ENCODE peak calls at places on chromosomes 16 and 17, in nine cellular contexts. H is epithelial cell of prostate; I is kidney; T is colonic mucosa; S is effector memory CD4-positive, alpha-beta T cell; E is cardiac muscle cell; V is body of pancreas; Q is OCI-LY7; P is right cardiac atrium. X is an unnamed sample.

GRCh38 chr17:7080445-7081041 is 492 bp upstream of the CLEC10A start:
- DNase-seq in H (no peak), I (no peak), T (no peak), S (no peak), E (no peak), V (peak), Q (no peak), P (peak), X (no peak)

GRCh38 chr17:40350410-40351184 is 13.9 kb downstream of the GJD3 start:
- DNase-seq in H (no peak), I (no peak), T (peak), S (no peak), E (no peak), V (no peak), Q (no peak), P (peak), X (no peak)

GRCh38 chr16:28063047-28063521 is 430 bp downstream of the GSG1L start:
- DNase-seq in H (no peak), I (no peak), T (no peak), S (no peak), E (peak), V (no peak), Q (no peak), P (no peak), X (no peak)

GRCh38 chr16:12094537-12095265 is 118.2 kb downstream of the SNX29 start:
- DNase-seq in H (no peak), I (peak), T (no peak), S (no peak), E (no peak), V (no peak), Q (no peak), P (no peak), X (no peak)

GRCh38 chr17:69468211-69468610 is 53.7 kb downstream of the MAP2K6 start:
- DNase-seq in H (no peak), I (no peak), T (no peak), S (no peak), E (no peak), V (no peak), Q (no peak), P (no peak), X (no peak)

GRCh38 chr16:54374136-54374535 is 87.5 kb upstream of the IRX3 start:
- DNase-seq in H (no peak), I (no peak), T (no peak), S (no peak), E (no peak), V (no peak), Q (no peak), P (no peak), X (no peak)

GRCh38 chr17:78724544-78724943 is 57.5 kb downstream of the CYTH1 start:
- DNase-seq in H (no peak), I (no peak), T (no peak), S (no peak), E (no peak), V (peak), Q (no peak), P (no peak), X (peak)

GRCh38 chr16:88358033-88358481 is 24.7 kb upstream of the ZNF469 start:
- DNase-seq in H (no peak), I (peak), T (no peak), S (no peak), E (no peak), V (no peak), Q (no peak), P (peak), X (no peak)

GRCh38 chr16:351804-352520 is 561 bp downstream of the AXIN1 start:
- DNase-seq in H (no peak), I (peak), T (peak), S (no peak), E (no peak), V (peak), Q (no peak), P (peak), X (no peak)

GRCh38 chr17:45976755-45977505 is 22.1 kb upstream of the STH start:
- DNase-seq in H (no peak), I (peak), T (no peak), S (no peak), E (peak), V (no peak), Q (no peak), P (no peak), X (no peak)

GRCh38 chr17:887842-888214 is 91.7 kb downstream of the NXN start:
- DNase-seq in H (no peak), I (no peak), T (no peak), S (no peak), E (no peak), V (no peak), Q (no peak), P (no peak), X (no peak)

GRCh38 chr16:5790512-5790911 is 692.9 kb upstream of the EEF2KMT start:
- DNase-seq in H (no peak), I (no peak), T (no peak), S (no peak), E (no peak), V (no peak), Q (no peak), P (no peak), X (no peak)

GRCh38 chr17:10149573-10150399 is 48.6 kb downstream of the GAS7 start:
- DNase-seq in H (peak), I (no peak), T (no peak), S (no peak), E (peak), V (no peak), Q (no peak), P (no peak), X (no peak)

GRCh38 chr17:2980904-2981246 is 82.5 kb downstream of the OR1D5 start:
- DNase-seq in H (no peak), I (no peak), T (no peak), S (no peak), E (no peak), V (no peak), Q (no peak), P (no peak), X (no peak)

GRCh38 chr16:456891-457483 is 31.5 kb downstream of the RAB11FIP3 start:
- DNase-seq in H (no peak), I (no peak), T (no peak), S (no peak), E (peak), V (peak), Q (no peak), P (peak), X (no peak)

GRCh38 chr17:69462882-69463281 is 48.4 kb downstream of the MAP2K6 start:
- DNase-seq in H (no peak), I (no peak), T (no peak), S (no peak), E (no peak), V (no peak), Q (no peak), P (no peak), X (no peak)

GRCh38 chr16:89723279-89724250 is 2.2 kb downstream of the ZNF276 start:
- DNase-seq in H (no peak), I (no peak), T (no peak), S (peak), E (peak), V (peak), Q (no peak), P (peak), X (peak)

GRCh38 chr16:89922477-89922883 is 662 bp upstream of the TUBB3 start:
- DNase-seq in H (no peak), I (peak), T (peak), S (no peak), E (peak), V (peak), Q (peak), P (peak), X (no peak)

GRCh38 chr16:19948186-19949104 is 63.8 kb upstream of the GPRC5B start:
- DNase-seq in H (no peak), I (no peak), T (no peak), S (no peak), E (no peak), V (no peak), Q (no peak), P (no peak), X (no peak)

GRCh38 chr16:21036471-21036870 is 114.2 kb downstream of the DNAH3 start:
- DNase-seq in H (no peak), I (no peak), T (no peak), S (no peak), E (no peak), V (no peak), Q (no peak), P (no peak), X (no peak)

GRCh38 chr16:87218281-87219055 is 98.7 kb downstream of the C16orf95 start:
- DNase-seq in H (no peak), I (no peak), T (no peak), S (no peak), E (no peak), V (no peak), Q (no peak), P (no peak), X (no peak)

GRCh38 chr16:1448536-1449116 is 4.3 kb upstream of the CCDC154 start:
- DNase-seq in H (no peak), I (no peak), T (no peak), S (no peak), E (no peak), V (no peak), Q (no peak), P (no peak), X (no peak)

GRCh38 chr17:66469890-66470289 is 167.5 kb downstream of the PRKCA start:
- DNase-seq in H (no peak), I (no peak), T (no peak), S (no peak), E (no peak), V (no peak), Q (no peak), P (no peak), X (no peak)

GRCh38 chr16:27642753-27643152 is 92.8 kb downstream of the KATNIP start:
- DNase-seq in H (no peak), I (no peak), T (no peak), S (no peak), E (peak), V (no peak), Q (peak), P (no peak), X (no peak)

GRCh38 chr16:81175325-81175891 is 63.1 kb upstream of the BCO1 start:
- DNase-seq in H (peak), I (no peak), T (no peak), S (no peak), E (peak), V (no peak), Q (no peak), P (no peak), X (no peak)
- H3K27ac ChIP-seq in H (no peak), I (no peak), T (no peak), S (no peak), E (no peak), V (no peak), Q (no peak), P (no peak), X (no peak)

GRCh38 chr17:47850373-47850691 is 631 bp downstream of the SP6 start:
- DNase-seq in H (no peak), I (no peak), T (no peak), S (no peak), E (no peak), V (no peak), Q (no peak), P (no peak), X (no peak)
- H3K27ac ChIP-seq in H (peak), I (no peak), T (no peak), S (no peak), E (no peak), V (peak), Q (no peak), P (no peak), X (no peak)

GRCh38 chr17:5419959-5420653 is at the start of gene RPAIN:
- DNase-seq in H (no peak), I (peak), T (peak), S (peak), E (peak), V (peak), Q (peak), P (peak), X (peak)

GRCh38 chr17:5416886-5417285 is 2.6 kb downstream of the NUP88 start:
- DNase-seq in H (no peak), I (no peak), T (peak), S (no peak), E (no peak), V (no peak), Q (no peak), P (no peak), X (no peak)

GRCh38 chr17:5422505-5422904 is 2.5 kb downstream of the RPAIN start:
- DNase-seq in H (no peak), I (no peak), T (no peak), S (no peak), E (peak), V (no peak), Q (no peak), P (no peak), X (no peak)

GRCh38 chr17:5418858-5419355 is 555 bp downstream of the NUP88 start:
- DNase-seq in H (peak), I (peak), T (peak), S (peak), E (peak), V (peak), Q (peak), P (no peak), X (peak)

GRCh38 chr17:5419356-5419958 is at the start of gene NUP88:
- DNase-seq in H (peak), I (peak), T (peak), S (peak), E (peak), V (peak), Q (peak), P (peak), X (peak)
- H3K27ac ChIP-seq in H (peak), I (peak), T (peak), S (peak), E (peak), V (peak), Q (peak), P (peak), X (peak)

GRCh38 chr17:44367219-44367618 is 3.6 kb upstream of the FAM171A2 start:
- DNase-seq in H (no peak), I (no peak), T (no peak), S (no peak), E (no peak), V (no peak), Q (no peak), P (no peak), X (no peak)
- H3K27ac ChIP-seq in H (no peak), I (no peak), T (no peak), S (no peak), E (no peak), V (no peak), Q (no peak), P (no peak), X (no peak)

GRCh38 chr17:82085931-82086764 is 11.9 kb downstream of the FASN start:
- DNase-seq in H (no peak), I (no peak), T (no peak), S (no peak), E (no peak), V (no peak), Q (no peak), P (peak), X (no peak)

GRCh38 chr17:82085031-82085861 is 12.8 kb downstream of the FASN start:
- DNase-seq in H (no peak), I (no peak), T (no peak), S (no peak), E (no peak), V (no peak), Q (no peak), P (peak), X (no peak)

GRCh38 chr17:82087961-82088837 is 9.8 kb downstream of the FASN start:
- DNase-seq in H (no peak), I (no peak), T (no peak), S (no peak), E (no peak), V (no peak), Q (no peak), P (peak), X (no peak)

GRCh38 chr17:82088838-82089722 is 9.0 kb downstream of the FASN start:
- DNase-seq in H (no peak), I (peak), T (no peak), S (no peak), E (no peak), V (no peak), Q (no peak), P (no peak), X (no peak)

GRCh38 chr17:82086941-82087906 is 10.8 kb downstream of the FASN start:
- DNase-seq in H (no peak), I (no peak), T (no peak), S (no peak), E (no peak), V (no peak), Q (no peak), P (peak), X (no peak)
- H3K27ac ChIP-seq in H (no peak), I (no peak), T (no peak), S (no peak), E (no peak), V (no peak), Q (no peak), P (no peak), X (no peak)

DNA sequence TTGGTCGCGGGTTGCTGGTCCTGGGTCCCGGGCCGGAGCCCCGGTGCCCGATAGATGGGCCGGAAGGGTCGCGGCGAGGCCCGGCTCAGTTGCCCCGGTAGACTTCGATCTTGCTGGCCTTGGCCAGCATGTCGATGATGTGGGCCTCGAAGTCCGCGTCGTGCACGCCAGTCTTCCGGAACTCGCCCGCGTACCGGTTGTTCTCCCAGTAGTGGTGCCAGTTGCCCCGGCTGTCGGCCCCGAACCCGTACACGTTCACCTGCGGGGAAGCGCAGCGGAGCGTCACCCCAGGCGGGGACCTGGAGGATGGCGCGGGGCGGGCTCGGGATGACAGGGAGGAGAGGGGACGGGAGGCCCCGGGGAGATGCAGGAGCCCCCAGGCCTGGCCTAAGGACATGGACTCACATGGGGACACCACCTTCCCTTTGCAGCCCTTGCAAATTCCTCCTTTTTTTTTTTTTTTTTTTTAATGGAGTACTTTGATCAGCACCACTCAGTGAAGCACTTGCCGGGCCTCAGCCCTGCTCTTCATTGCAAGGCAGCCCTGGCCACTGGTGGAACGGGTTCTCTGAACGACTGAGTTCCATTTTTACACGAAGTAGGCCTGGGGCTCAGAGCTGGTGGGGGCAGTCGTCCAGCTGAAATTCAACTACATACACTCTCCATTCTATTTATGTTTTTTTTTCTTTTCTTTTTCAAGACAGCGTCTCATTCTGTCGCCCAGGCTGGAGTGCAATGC is 35.1 kb downstream of the DDX19A start:
- DNase-seq in H (no peak), I (no peak), T (no peak), S (no peak), E (no peak), V (no peak), Q (no peak), P (no peak), X (no peak)
- H3K27ac ChIP-seq in H (peak), I (peak), T (peak), S (peak), E (no peak), V (peak), Q (peak), P (peak), X (peak)

GRCh38 chr16:78289368-78289767 is 189.9 kb downstream of the WWOX start:
- DNase-seq in H (no peak), I (no peak), T (no peak), S (no peak), E (no peak), V (no peak), Q (no peak), P (no peak), X (no peak)
- H3K27ac ChIP-seq in H (no peak), I (no peak), T (no peak), S (no peak), E (no peak), V (peak), Q (no peak), P (no peak), X (peak)

GRCh38 chr17:4161179-4161559 is 18.2 kb downstream of the CYB5D2 start:
- DNase-seq in H (peak), I (no peak), T (no peak), S (no peak), E (peak), V (no peak), Q (no peak), P (peak), X (no peak)
- H3K27ac ChIP-seq in H (peak), I (no peak), T (no peak), S (no peak), E (no peak), V (no peak), Q (no peak), P (no peak), X (peak)